ENCODE peak calls at places on chromosome 16, in ten cellular contexts. J is NCI-H2029; C is stimulated activated naive B cell treated with anti-CD40 and anti-IgM and Interleukin-4, amounts not matched to agents 10 μg/mL and 1 μg/mL and 100 μg/mL, for 72 hours; V is ELF-1; L is T-helper 1 cell; G is amygdala; S is NCI-H524; D is activated gamma-delta T cell treated with Interleukin-2 at 50 U/mL for 16 hours; P is neural progenitor cell; H is GM03348. Z is an unnamed sample.

GRCh38 chr16:20372696-20373095 is 20.2 kb upstream of the UMOD start:
- DNase-seq in H (no peak), G (no peak), S (no peak), J (no peak), L (no peak), P (no peak), V (no peak), D (no peak), C (no peak), Z (no peak)

GRCh38 chr16:77905356-77905920 is 116.9 kb upstream of the CLEC3A start:
- DNase-seq in V (no peak), H (no peak), L (no peak), J (peak), P (no peak), G (no peak), S (no peak), C (no peak), D (no peak), Z (no peak)

GRCh38 chr16:81137012-81137335 is 40.8 kb upstream of the GCSH start:
- DNase-seq in L (no peak), J (no peak), V (peak), H (no peak), P (peak), D (no peak), C (no peak), S (no peak), G (no peak), Z (no peak)

GRCh38 chr16:89924298-89924924 is 1.3 kb downstream of the TUBB3 start:
- DNase-seq in S (peak), D (no peak), H (peak), C (no peak), G (no peak), P (peak), V (peak), L (no peak), J (no peak), Z (no peak)

GRCh38 chr16:87697256-87697655 is 68.5 kb downstream of the KLHDC4 start:
- DNase-seq in H (no peak), C (no peak), V (no peak), L (no peak), S (no peak), G (no peak), D (no peak), J (no peak), P (no peak), Z (no peak)

GRCh38 chr16:31193874-31194273 is 8.7 kb downstream of the PYCARD start:
- DNase-seq in H (no peak), C (no peak), S (no peak), L (no peak), V (no peak), J (no peak), P (no peak), G (no peak), D (no peak), Z (no peak)

GRCh38 chr16:55443434-55443833 is 35.6 kb upstream of the MMP2 start:
- DNase-seq in G (no peak), S (no peak), L (no peak), C (no peak), V (no peak), D (no peak), P (no peak), H (no peak), J (no peak), Z (no peak)

GRCh38 chr16:29000019-29000418 is 15.2 kb downstream of the LAT start:
- DNase-seq in J (no peak), H (no peak), S (no peak), G (no peak), P (no peak), V (no peak), D (no peak), C (no peak), L (no peak), Z (no peak)

GRCh38 chr16:4957420-4957719 is 760 bp upstream of the SEC14L5 start:
- DNase-seq in S (no peak), G (no peak), L (no peak), H (no peak), J (peak), V (no peak), C (no peak), P (no peak), D (no peak), Z (no peak)

GRCh38 chr16:4214215-4214621 is 27.7 kb downstream of the SRL start:
- DNase-seq in L (no peak), P (no peak), V (no peak), D (no peak), H (peak), C (no peak), J (no peak), S (no peak), G (no peak), Z (peak)

GRCh38 chr16:10601444-10602401 is 21.3 kb upstream of the EMP2 start:
- DNase-seq in H (no peak), C (no peak), L (no peak), G (no peak), V (peak), D (no peak), J (no peak), S (peak), P (no peak), Z (no peak)

GRCh38 chr16:29697391-29697790 is 18.4 kb downstream of the QPRT start:
- DNase-seq in L (no peak), S (no peak), D (no peak), P (no peak), G (no peak), C (no peak), V (no peak), H (no peak), J (no peak), Z (no peak)

GRCh38 chr16:29806641-29807425 is 504 bp downstream of the MAZ start:
- DNase-seq in L (no peak), D (peak), H (no peak), J (peak), C (peak), V (peak), P (peak), G (no peak), S (peak), Z (no peak)

GRCh38 chr16:12639044-12639443 is 164.6 kb downstream of the CPPED1 start:
- DNase-seq in P (no peak), G (no peak), H (peak), J (no peak), L (no peak), D (no peak), V (no peak), C (no peak), S (no peak), Z (peak)

GRCh38 chr16:58098207-58099096 is 30.7 kb downstream of the CFAP20 start:
- DNase-seq in C (no peak), D (no peak), H (peak), J (no peak), P (no peak), G (no peak), L (no peak), S (no peak), V (peak), Z (no peak)

GRCh38 chr16:82580293-82580900 is 46.4 kb upstream of the CDH13 start:
- DNase-seq in D (no peak), J (peak), G (no peak), L (no peak), H (peak), V (peak), S (peak), C (no peak), P (peak), Z (no peak)

GRCh38 chr16:70746040-70746707 is 54.8 kb downstream of the VAC14 start:
- DNase-seq in G (no peak), D (no peak), J (peak), P (no peak), C (no peak), S (no peak), H (peak), L (no peak), V (no peak), Z (peak)

GRCh38 chr16:47073223-47074155 is 70.3 kb downstream of the NETO2 start:
- DNase-seq in P (no peak), H (no peak), S (no peak), D (no peak), L (no peak), V (no peak), J (no peak), G (no peak), C (no peak), Z (no peak)

GRCh38 chr16:29824589-29825144 is 4.4 kb downstream of the MVP start:
- DNase-seq in H (peak), V (no peak), G (no peak), S (no peak), L (no peak), C (no peak), D (no peak), J (no peak), P (no peak), Z (no peak)

GRCh38 chr16:83005653-83006160 is 378.9 kb downstream of the CDH13 start:
- DNase-seq in G (no peak), P (no peak), L (no peak), C (no peak), V (no peak), H (no peak), J (no peak), S (no peak), D (no peak), Z (no peak)

GRCh38 chr16:50547340-50547865 is 793 bp upstream of the NKD1 start:
- DNase-seq in J (no peak), H (no peak), S (peak), D (peak), V (peak), C (peak), P (peak), G (no peak), L (peak), Z (no peak)

GRCh38 chr16:88928405-88929375 is 48.3 kb downstream of the CBFA2T3 start:
- DNase-seq in J (no peak), L (no peak), D (no peak), P (no peak), V (no peak), H (no peak), S (no peak), C (no peak), G (no peak), Z (no peak)

GRCh38 chr16:71792176-71792575 is 16.5 kb downstream of the AP1G1 start:
- DNase-seq in D (no peak), V (no peak), P (no peak), J (no peak), L (no peak), G (no peak), S (no peak), C (no peak), H (peak), Z (no peak)

GRCh38 chr16:89381788-89382187 is 108.6 kb downstream of the ANKRD11 start:
- DNase-seq in C (no peak), H (no peak), L (no peak), G (no peak), S (no peak), D (no peak), J (no peak), P (no peak), V (no peak), Z (no peak)

GRCh38 chr16:56203052-56203451 is 11.8 kb downstream of the GNAO1 start:
- DNase-seq in H (no peak), J (no peak), V (peak), C (peak), L (no peak), D (peak), S (peak), G (no peak), P (peak), Z (no peak)

GRCh38 chr16:81445143-81445922 is 725 bp downstream of the CMIP start:
- DNase-seq in J (no peak), G (no peak), C (peak), P (peak), V (peak), D (peak), L (peak), S (peak), H (peak), Z (no peak)

GRCh38 chr16:80517846-80518245 is 22.9 kb upstream of the DYNLRB2 start:
- DNase-seq in P (no peak), D (no peak), C (no peak), V (no peak), S (no peak), G (no peak), J (no peak), L (no peak), H (no peak), Z (no peak)

GRCh38 chr16:72501739-72502653 is 330.0 kb upstream of the PMFBP1 start:
- DNase-seq in P (peak), G (no peak), C (peak), J (peak), V (peak), D (peak), S (peak), L (no peak), H (peak), Z (peak)

GRCh38 chr16:86316967-86317616 is 193.2 kb upstream of the FOXF1 start:
- DNase-seq in H (no peak), P (no peak), D (no peak), C (no peak), L (no peak), G (no peak), V (no peak), S (no peak), J (no peak), Z (no peak)

Z was measured in AG09309.